ENCODE peak calls at places on chromosomes 2 and 18, in four cellular contexts. R, O, Z and B are unnamed samples.
A peak's percentile ranks its signal among the peaks of the same experiment; 100 is the strongest.

GRCh38 chr2:80233333-80233732 is 71.2 kb downstream of the LRRTM1 start:
- DNase-seq in Z (no peak), O (no peak), R (no peak), B (no peak)

GRCh38 chr2:80454628-80455027 is 150.1 kb upstream of the LRRTM1 start:
- DNase-seq in O (no peak), Z (no peak), R (no peak), B (no peak)

GRCh38 chr2:71069376-71069775 is 928 bp downstream of the NAGK start:
- DNase-seq in O (no peak), R (peak; percentile 2), Z (no peak), B (no peak)

GRCh38 chr2:190216829-190217228 is 102.8 kb downstream of the HIBCH start:
- DNase-seq in Z (peak; percentile 35), O (no peak), R (peak; percentile 25), B (peak; percentile 16)

GRCh38 chr2:105078906-105079305 is 41.0 kb downstream of the MRPS9 start:
- DNase-seq in O (no peak), R (no peak), Z (no peak), B (no peak)

GRCh38 chr2:9262671-9263171 is 56.1 kb downstream of the ASAP2 start:
- DNase-seq in O (no peak), Z (no peak), R (no peak), B (no peak)

GRCh38 chr2:65370387-65371093 is 61.9 kb downstream of the SPRED2 start:
- DNase-seq in Z (peak; percentile 93), R (no peak), O (peak; percentile 30), B (no peak)

GRCh38 chr2:80531319-80531718 is 226.8 kb upstream of the LRRTM1 start:
- DNase-seq in R (no peak), O (no peak), Z (no peak), B (no peak)

GRCh38 chr2:169259402-169259801 is 102.9 kb downstream of the LRP2 start:
- DNase-seq in R (no peak), Z (no peak), O (no peak), B (no peak)

GRCh38 chr2:169260846-169261245 is 101.5 kb downstream of the LRP2 start:
- DNase-seq in O (no peak), Z (no peak), R (no peak), B (no peak)

GRCh38 chr2:169260246-169260645 is 102.1 kb downstream of the LRP2 start:
- DNase-seq in R (peak; percentile 21), Z (no peak), O (no peak), B (peak; percentile 10)

GRCh38 chr2:169254774-169255173 is 107.6 kb downstream of the LRP2 start:
- DNase-seq in R (no peak), O (no peak), Z (no peak), B (no peak)

GRCh38 chr2:169258045-169258601 is 104.2 kb downstream of the LRP2 start:
- DNase-seq in Z (no peak), R (no peak), O (no peak), B (no peak)
- TF ChIP-seq TARDBP in Z (no peak), R (no peak), O (no peak), B (no peak)

GRCh38 chr2:232292395-232293154 is 86.0 kb upstream of the ALPP start:
- DNase-seq in O (no peak), R (peak; percentile 43), Z (peak; percentile 58), B (peak; percentile 68)
- TF ChIP-seq FOXM1 in O (no peak), R (no peak), Z (no peak), B (no peak)

DNA sequence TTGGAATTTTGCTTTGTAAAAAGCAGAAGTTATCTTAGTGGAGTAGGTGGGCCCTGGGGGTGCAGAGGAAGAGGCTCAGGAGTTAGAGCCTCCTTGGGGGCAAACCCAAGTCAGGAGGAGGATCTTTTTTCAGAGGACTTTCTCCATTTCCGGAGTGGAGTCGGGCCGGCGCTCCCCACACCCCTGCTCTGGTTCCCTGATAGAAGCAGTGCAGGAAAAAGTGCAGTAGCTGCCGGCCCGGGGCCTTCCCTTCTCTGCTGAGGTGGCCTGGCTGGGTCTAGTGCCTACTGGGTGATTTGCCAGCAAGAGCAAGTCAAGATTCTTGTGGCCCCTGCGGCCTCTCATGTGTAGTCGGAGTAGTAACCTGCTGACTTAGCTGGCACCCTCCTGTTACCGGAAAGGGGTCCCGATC is 124.2 kb upstream of the HS6ST1 start:
- DNase-seq in R (no peak), O (no peak), Z (no peak), B (no peak)
- TF ChIP-seq TARDBP in R (no peak), O (no peak), Z (no peak), B (no peak)

GRCh38 chr18:33652645-33653044 is 74.6 kb downstream of the ASXL3 start:
- DNase-seq in Z (no peak), O (no peak), R (no peak), B (no peak)
- TF ChIP-seq FOXM1 in Z (no peak), O (no peak), R (no peak), B (no peak)

GRCh38 chr2:173653427-173653795 is 298.7 kb downstream of the CDCA7 start:
- DNase-seq in R (no peak), O (no peak), Z (no peak), B (no peak)

GRCh38 chr2:173652731-173653426 is 298.2 kb downstream of the CDCA7 start:
- DNase-seq in Z (peak; percentile 64), R (no peak), O (no peak), B (peak; percentile 36)

GRCh38 chr2:173656086-173656485 is 301.4 kb downstream of the CDCA7 start:
- DNase-seq in Z (no peak), R (no peak), O (no peak), B (no peak)

GRCh38 chr2:173654146-173654895 is 299.6 kb downstream of the CDCA7 start:
- DNase-seq in O (no peak), Z (no peak), R (no peak), B (no peak)

DNA sequence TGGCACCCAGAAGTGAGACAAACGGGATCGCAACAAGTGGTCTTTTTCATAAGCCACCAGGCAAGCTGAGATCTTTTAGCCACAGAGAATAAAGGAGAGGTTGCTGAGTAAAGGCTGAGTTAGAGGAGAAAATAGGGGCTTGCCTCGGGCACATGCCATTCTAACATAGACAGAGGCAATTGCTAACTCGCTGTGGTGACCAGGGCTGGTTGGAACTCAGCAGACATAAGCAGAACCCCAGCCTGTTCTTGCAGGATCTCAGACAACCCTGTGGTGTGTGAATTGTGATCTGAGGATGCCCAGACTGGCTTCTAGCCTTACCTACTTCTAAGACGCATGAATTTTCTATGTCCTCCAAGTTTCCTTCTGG is 300.2 kb downstream of the CDCA7 start:
- DNase-seq in O (no peak), Z (no peak), R (no peak), B (no peak)
- TF ChIP-seq TARDBP in O (no peak), Z (no peak), R (no peak), B (no peak)

GRCh38 chr18:62539284-62540168 is 16.7 kb downstream of the ZCCHC2 start:
- DNase-seq in Z (peak; percentile 53), R (no peak), O (no peak), B (no peak)

GRCh38 chr18:62536005-62536404 is 13.2 kb downstream of the ZCCHC2 start:
- DNase-seq in Z (no peak), O (no peak), R (no peak), B (no peak)

GRCh38 chr18:62537946-62538345 is 15.1 kb downstream of the ZCCHC2 start:
- DNase-seq in R (no peak), O (no peak), Z (no peak), B (no peak)

GRCh38 chr18:62538881-62539280 is 16.1 kb downstream of the ZCCHC2 start:
- DNase-seq in O (no peak), Z (no peak), R (no peak), B (no peak)

DNA sequence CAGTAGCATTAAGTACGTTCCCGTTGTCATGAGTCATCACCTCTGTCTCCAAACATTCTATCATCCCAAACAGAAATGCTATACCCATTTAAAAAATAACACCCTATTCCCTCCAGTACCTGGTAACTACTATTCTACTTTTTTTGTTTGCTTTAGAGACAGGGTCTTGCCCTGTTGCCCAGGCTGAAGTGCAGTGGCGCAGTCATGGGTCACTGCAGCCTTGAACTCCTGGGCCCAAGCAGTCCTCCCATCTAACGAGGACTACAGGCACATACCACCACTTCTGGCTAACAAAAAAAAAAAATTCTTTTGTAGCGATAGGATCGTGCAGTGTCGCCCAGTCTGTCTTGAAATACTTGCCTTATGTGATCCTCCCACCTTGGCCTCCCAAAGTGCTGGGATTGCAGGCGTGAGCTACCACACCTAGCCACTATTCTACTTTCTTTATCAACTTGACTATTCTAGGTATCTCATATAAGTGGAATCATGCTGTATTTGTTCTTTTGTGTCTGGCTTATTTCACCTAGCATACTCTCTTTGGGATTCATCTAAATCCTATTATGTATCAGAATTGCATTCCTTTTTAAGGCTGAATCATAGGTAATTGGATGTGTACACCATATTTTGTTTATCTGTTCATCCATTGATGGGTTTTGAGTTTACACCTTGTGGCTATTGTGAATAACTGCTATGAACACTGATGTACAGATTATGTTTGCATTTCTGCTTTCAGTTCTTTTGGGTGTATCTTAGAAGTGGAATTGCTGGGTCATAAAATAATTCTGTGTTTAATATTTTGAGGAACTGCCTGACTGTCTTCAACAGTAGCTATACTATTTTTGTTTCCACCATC is 14.4 kb downstream of the ZCCHC2 start:
- DNase-seq in Z (no peak), R (no peak), O (no peak), B (no peak)
- TF ChIP-seq FOXM1 in Z (no peak), R (no peak), O (no peak), B (no peak)

DNA sequence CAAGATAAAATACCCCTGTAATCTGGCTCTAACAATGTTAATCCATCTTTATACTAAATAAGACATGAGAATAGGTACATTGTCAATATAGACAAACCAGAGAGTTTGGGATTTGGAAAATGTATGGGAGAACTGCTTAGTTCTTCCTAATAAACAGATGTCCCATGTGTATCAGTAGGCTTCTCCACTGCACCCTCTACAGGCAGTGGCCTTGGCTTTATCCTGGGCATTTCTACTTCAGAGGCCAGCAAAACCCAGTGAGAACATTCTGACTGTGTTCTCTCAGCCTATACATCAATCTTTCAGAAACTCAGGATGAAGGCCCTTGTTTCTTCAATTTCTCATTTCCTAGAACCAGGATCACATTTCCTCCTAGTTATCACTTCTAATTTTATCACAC is 1167.5 kb upstream of the ACVR2A start:
- DNase-seq in R (peak; percentile 1), O (no peak), Z (peak; percentile 6), B (peak; percentile 8)
- TF ChIP-seq TARDBP in R (no peak), O (no peak), Z (no peak), B (no peak)